ENCODE peak calls at places on chromosomes 16 and 17, in eight cellular contexts. One of them, this sample, is unnamed.

GRCh38 chr17:35744830-35745229 is 8.2 kb downstream of the GAS2L2 start:
- DNase-seq in WTC11: no peak
- DNase-seq in kidney epithelial cell: no peak
- DNase-seq in Panc1: no peak
- DNase-seq in KBM-7: no peak
- DNase-seq in omental fat pad: no peak
- DNase-seq in A172: no peak
- DNase-seq in heart right ventricle: no peak
- DNase-seq in this sample: no peak

GRCh38 chr16:50153648-50154368 is 702 bp downstream of the TENT4B start:
- DNase-seq in kidney epithelial cell: no peak
- DNase-seq in A172: peak
- DNase-seq in WTC11: peak
- DNase-seq in KBM-7: no peak
- DNase-seq in omental fat pad: no peak
- DNase-seq in heart right ventricle: peak
- DNase-seq in Panc1: no peak
- DNase-seq in this sample: no peak

GRCh38 chr17:50219939-50220465 is 18.6 kb upstream of the COL1A1 start:
- DNase-seq in WTC11: no peak
- DNase-seq in Panc1: no peak
- DNase-seq in heart right ventricle: peak
- DNase-seq in kidney epithelial cell: no peak
- DNase-seq in A172: peak
- DNase-seq in omental fat pad: no peak
- DNase-seq in KBM-7: no peak
- DNase-seq in this sample: no peak

GRCh38 chr17:40190197-40191021 is 13.1 kb downstream of the RAPGEFL1 start:
- DNase-seq in kidney epithelial cell: no peak
- DNase-seq in omental fat pad: no peak
- DNase-seq in Panc1: no peak
- DNase-seq in WTC11: peak
- DNase-seq in KBM-7: no peak
- DNase-seq in heart right ventricle: no peak
- DNase-seq in A172: no peak
- DNase-seq in this sample: no peak

GRCh38 chr16:73179671-73180370 is 131.9 kb upstream of the ZFHX3 start:
- DNase-seq in kidney epithelial cell: no peak
- DNase-seq in A172: no peak
- DNase-seq in KBM-7: no peak
- DNase-seq in heart right ventricle: peak
- DNase-seq in Panc1: no peak
- DNase-seq in WTC11: no peak
- DNase-seq in omental fat pad: no peak
- DNase-seq in this sample: no peak

GRCh38 chr17:36059455-36059854 is 4.6 kb upstream of the CCL18 start:
- DNase-seq in Panc1: no peak
- DNase-seq in heart right ventricle: no peak
- DNase-seq in omental fat pad: no peak
- DNase-seq in KBM-7: no peak
- DNase-seq in kidney epithelial cell: no peak
- DNase-seq in WTC11: no peak
- DNase-seq in A172: no peak
- DNase-seq in this sample: no peak

GRCh38 chr17:78892520-78892919 is 10.5 kb downstream of the CEP295NL start:
- DNase-seq in KBM-7: no peak
- DNase-seq in heart right ventricle: no peak
- DNase-seq in kidney epithelial cell: no peak
- DNase-seq in A172: no peak
- DNase-seq in omental fat pad: no peak
- DNase-seq in WTC11: no peak
- DNase-seq in Panc1: no peak
- DNase-seq in this sample: no peak

GRCh38 chr17:38464723-38465419 is 36.6 kb downstream of the ARHGAP23 start:
- DNase-seq in kidney epithelial cell: peak
- DNase-seq in heart right ventricle: peak
- DNase-seq in KBM-7: no peak
- DNase-seq in Panc1: no peak
- DNase-seq in WTC11: no peak
- DNase-seq in omental fat pad: peak
- DNase-seq in A172: peak
- DNase-seq in this sample: peak

GRCh38 chr17:68516732-68517131 is 4.5 kb downstream of the PRKAR1A start:
- DNase-seq in KBM-7: no peak
- DNase-seq in WTC11: no peak
- DNase-seq in kidney epithelial cell: no peak
- DNase-seq in omental fat pad: no peak
- DNase-seq in Panc1: no peak
- DNase-seq in heart right ventricle: no peak
- DNase-seq in A172: no peak
- DNase-seq in this sample: no peak

This sample was measured in lower leg skin.